ENCODE peak calls at places on chromosomes 1 and 21, in seven cellular contexts. T is WTC11, Z is HCT116, C is HEK293T, U is H1, P is K562, B is GM12878. I is an unnamed sample.

GRCh38 chr1:18041685-18042355 is 65.8 kb upstream of the IGSF21 start:
- DNase-seq in C (peak), B (no peak), T (peak), P (no peak), Z (no peak), U (no peak), I (no peak)

GRCh38 chr1:195237161-195237889 is 1370.9 kb downstream of the KCNT2 start:
- DNase-seq in Z (no peak), C (no peak), P (no peak), T (no peak), B (no peak), U (no peak), I (no peak)

GRCh38 chr1:224498574-224499170 is 64.1 kb upstream of the WDR26 start:
- DNase-seq in P (no peak), Z (no peak), U (peak), B (no peak), C (no peak), T (peak), I (no peak)

GRCh38 chr1:28914228-28915035 is at the start of gene EPB41:
- DNase-seq in U (peak), B (peak), Z (peak), P (peak), C (peak), T (peak), I (peak)

GRCh38 chr1:206972725-206973124 is 2.5 kb upstream of the FCAMR start:
- DNase-seq in Z (no peak), C (no peak), B (no peak), T (no peak), P (no peak), U (no peak), I (no peak)

GRCh38 chr21:32367158-32367557 is 25.7 kb downstream of the URB1 start:
- DNase-seq in P (no peak), C (no peak), U (no peak), T (no peak), B (no peak), Z (no peak), I (no peak)

GRCh38 chr1:45456531-45456930 is 34.4 kb downstream of the TESK2 start:
- DNase-seq in Z (no peak), T (no peak), P (no peak), U (no peak), C (no peak), B (no peak), I (peak)

GRCh38 chr1:198530964-198531363 is 9.5 kb downstream of the ATP6V1G3 start:
- DNase-seq in P (no peak), B (no peak), U (no peak), T (no peak), C (peak), Z (no peak), I (no peak)

GRCh38 chr1:8625981-8626898 is 191.2 kb downstream of the RERE start:
- DNase-seq in Z (peak), U (no peak), T (no peak), P (peak), B (no peak), C (no peak), I (peak)

GRCh38 chr1:212529211-212529731 is 79.3 kb upstream of the ATF3 start:
- DNase-seq in U (no peak), T (no peak), Z (no peak), B (no peak), P (no peak), C (no peak), I (no peak)

GRCh38 chr1:151058682-151059341 is 610 bp downstream of the CDC42SE1 start:
- DNase-seq in Z (no peak), B (no peak), T (peak), C (no peak), U (no peak), P (no peak), I (no peak)

GRCh38 chr21:32990666-32991065 is 35.1 kb upstream of the OLIG2 start:
- DNase-seq in Z (no peak), C (no peak), U (no peak), P (no peak), B (no peak), T (no peak), I (no peak)

GRCh38 chr1:14017531-14017961 is 317.6 kb downstream of the PRDM2 start:
- DNase-seq in P (no peak), C (no peak), U (no peak), T (no peak), Z (no peak), B (no peak), I (no peak)

GRCh38 chr1:78617615-78618026 is 2.6 kb upstream of the IFI44L start:
- DNase-seq in P (peak), B (peak), T (peak), C (peak), U (peak), Z (peak), I (peak)

GRCh38 chr1:57118948-57119637 is 153.3 kb upstream of the C8B start:
- DNase-seq in T (no peak), B (no peak), C (no peak), U (no peak), P (no peak), Z (no peak), I (no peak)

GRCh38 chr1:115189814-115190541 is 100.7 kb upstream of the TSPAN2 start:
- DNase-seq in B (no peak), P (no peak), T (no peak), U (no peak), Z (peak), C (no peak), I (no peak)
- TF ChIP-seq SP1 in B (no peak), P (no peak), T (no peak), U (no peak), Z (peak), C (no peak), I (no peak)

GRCh38 chr1:11523261-11523660 is 44.3 kb downstream of the DISP3 start:
- DNase-seq in B (no peak), P (no peak), Z (no peak), C (no peak), T (peak), U (no peak), I (no peak)
- TF ChIP-seq SP1 in B (no peak), P (no peak), Z (no peak), C (no peak), T (no peak), U (no peak), I (no peak)

GRCh38 chr1:159949891-159950480 is 4.1 kb downstream of the SLAMF9 start:
- DNase-seq in P (no peak), Z (no peak), B (no peak), U (no peak), C (no peak), T (no peak), I (no peak)

GRCh38 chr1:159952932-159953331 is 1.1 kb downstream of the SLAMF9 start:
- DNase-seq in Z (no peak), T (no peak), B (no peak), P (no peak), C (no peak), U (no peak), I (no peak)

GRCh38 chr1:159949123-159949522 is 3.7 kb upstream of the IGSF9 start:
- DNase-seq in B (no peak), U (no peak), P (no peak), T (no peak), Z (no peak), C (no peak), I (no peak)

GRCh38 chr1:159951016-159951415 is 3.0 kb downstream of the SLAMF9 start:
- DNase-seq in T (no peak), P (no peak), U (no peak), Z (no peak), B (no peak), C (no peak), I (no peak)

DNA sequence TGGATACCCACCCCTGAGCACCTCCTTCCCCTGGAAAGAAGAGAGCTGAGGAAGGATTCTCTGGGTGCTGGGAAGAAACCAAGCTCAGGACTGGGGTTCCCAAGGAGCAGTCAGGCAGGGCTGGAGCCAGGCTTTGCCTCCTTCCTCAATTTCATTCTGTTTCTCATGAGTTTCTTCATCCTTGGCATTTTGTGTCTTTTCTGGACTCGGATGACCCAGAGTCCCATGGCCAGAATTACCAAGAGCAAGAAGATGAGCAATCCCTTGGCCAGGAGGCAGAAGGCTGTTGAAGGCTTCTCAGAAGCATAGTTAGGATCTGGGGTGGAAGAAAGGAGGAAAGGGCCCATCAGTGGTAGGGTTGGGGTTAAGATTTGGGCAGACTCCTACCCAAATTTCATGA is 2.5 kb downstream of the SLAMF9 start:
- DNase-seq in U (no peak), B (no peak), P (no peak), T (no peak), C (no peak), Z (no peak), I (no peak)
- TF ChIP-seq SP1 in U (no peak), B (no peak), P (no peak), T (no peak), C (no peak), Z (no peak), I (no peak)

GRCh38 chr1:183444243-183444642 is 26.1 kb upstream of the NMNAT2 start:
- DNase-seq in B (no peak), C (no peak), T (no peak), Z (no peak), P (no peak), U (no peak), I (no peak)
- TF ChIP-seq SP1 in B (no peak), C (no peak), T (no peak), Z (no peak), P (no peak), U (no peak), I (no peak)

GRCh38 chr1:21494196-21494595 is 15.0 kb upstream of the ALPL start:
- DNase-seq in P (no peak), B (no peak), U (no peak), T (no peak), Z (no peak), C (no peak), I (no peak)

GRCh38 chr1:21492171-21492625 is 17.0 kb upstream of the ALPL start:
- DNase-seq in Z (no peak), P (no peak), B (no peak), T (no peak), U (no peak), C (no peak), I (no peak)

GRCh38 chr1:21489146-21489545 is 20.1 kb upstream of the ALPL start:
- DNase-seq in C (no peak), Z (no peak), B (no peak), U (no peak), P (no peak), T (no peak), I (no peak)

GRCh38 chr1:21490774-21491482 is 18.3 kb upstream of the ALPL start:
- DNase-seq in T (peak), U (no peak), P (peak), C (no peak), Z (no peak), B (no peak), I (peak)

DNA sequence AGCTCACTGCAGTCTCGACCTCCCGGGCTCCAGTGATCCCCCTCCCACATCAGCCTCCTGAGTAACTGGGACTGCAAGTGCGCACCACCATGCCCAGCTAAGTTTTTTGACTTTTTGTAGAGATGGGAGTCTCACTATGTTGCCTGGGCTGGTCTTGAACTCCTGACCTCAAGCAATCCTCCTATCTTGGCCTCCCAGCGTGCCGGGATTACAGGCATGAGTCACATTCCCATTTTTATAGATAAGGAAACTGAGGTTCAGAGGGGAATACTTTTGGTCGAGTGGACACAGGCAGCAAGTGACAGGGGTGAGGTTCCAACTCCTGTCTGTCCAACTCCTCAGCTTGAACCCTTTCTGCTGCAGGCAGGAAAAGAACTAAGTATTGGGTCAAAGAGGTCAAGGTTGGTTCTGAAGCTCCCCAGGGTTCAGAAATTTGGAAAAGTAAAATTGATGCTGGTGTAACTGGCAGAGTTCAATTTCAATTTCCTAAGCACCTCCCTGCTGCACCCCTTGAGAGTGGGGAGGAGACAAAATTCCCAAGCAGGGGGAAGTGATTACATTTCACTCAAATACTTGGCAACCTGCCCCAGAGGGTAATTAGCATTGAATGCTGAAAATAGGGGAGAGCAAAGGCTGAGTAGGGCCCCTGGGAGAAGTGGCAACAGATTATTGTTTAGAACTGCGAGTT is 17.6 kb upstream of the ALPL start:
- DNase-seq in U (no peak), T (no peak), P (no peak), Z (no peak), C (no peak), B (no peak), I (no peak)
- TF ChIP-seq SP1 in U (no peak), T (no peak), P (no peak), Z (no peak), C (no peak), B (no peak), I (no peak)

GRCh38 chr1:156498447-156499193 is 2.0 kb downstream of the MEF2D start:
- DNase-seq in T (peak), U (no peak), C (no peak), Z (no peak), P (no peak), B (no peak), I (no peak)
- TF ChIP-seq SP1 in T (no peak), U (no peak), C (no peak), Z (no peak), P (no peak), B (no peak), I (no peak)

GRCh38 chr21:23950344-23950743 is 1656.9 kb downstream of the MRPL39 start:
- DNase-seq in C (no peak), U (no peak), Z (no peak), B (no peak), P (no peak), T (no peak), I (no peak)
- TF ChIP-seq SP1 in C (no peak), U (no peak), Z (no peak), B (no peak), P (no peak), T (no peak), I (no peak)

GRCh38 chr1:93814795-93815737 is 63.9 kb downstream of the DNTTIP2 start:
- DNase-seq in U (no peak), B (no peak), P (peak), C (no peak), Z (no peak), T (peak), I (no peak)
- TF ChIP-seq SP1 in U (peak), B (no peak), P (no peak), C (no peak), Z (no peak), T (no peak), I (no peak)

I was measured in HepG2.